ENCODE peak calls at places on chromosomes 1 and 21, in nine cellular contexts. R is substantia nigra; H is HCEC 1CT; P is AG08396; Z is stimulated activated CD8-positive, alpha-beta memory T cell treated with anti-CD3 and anti-CD28 coated beads, Interleukin-2, amount 100 ng/mL, for 48 hours; V is nephron progenitor cell; M is cardiac fibroblast; L is colonic mucosa; F is mesenteric fat pad. B is an unnamed sample.

GRCh38 chr21:26444646-26445045 is 128.4 kb downstream of the CYYR1 start:
- DNase-seq in R (no peak), H (no peak), P (no peak), Z (no peak), V (no peak), M (no peak), L (no peak), F (no peak), B (peak)

GRCh38 chr1:29698033-29698432 is 461.7 kb downstream of the PTPRU start:
- DNase-seq in R (no peak), H (no peak), P (peak), Z (no peak), V (peak), M (peak), L (peak), F (peak), B (peak)

GRCh38 chr1:15056515-15057285 is 96.8 kb upstream of the TMEM51 start:
- DNase-seq in R (no peak), H (peak), P (peak), Z (no peak), V (no peak), M (peak), L (no peak), F (no peak), B (peak)

GRCh38 chr21:32298658-32299081 is at the start of gene MRAP:
- DNase-seq in R (no peak), H (no peak), P (no peak), Z (no peak), V (no peak), M (peak), L (no peak), F (peak), B (no peak)

GRCh38 chr1:46303872-46304326 is 401 bp downstream of the UQCRH start:
- DNase-seq in R (no peak), H (no peak), P (peak), Z (no peak), V (no peak), M (no peak), L (peak), F (peak), B (no peak)

GRCh38 chr1:200894712-200895447 is at the start of gene INAVA:
- DNase-seq in R (no peak), H (no peak), P (no peak), Z (no peak), V (no peak), M (no peak), L (peak), F (no peak), B (no peak)

GRCh38 chr1:30657131-30658013 is 66.0 kb downstream of the MATN1 start:
- DNase-seq in R (no peak), H (no peak), P (no peak), Z (no peak), V (no peak), M (no peak), L (peak), F (no peak), B (no peak)

GRCh38 chr1:208684192-208684591 is 440.0 kb upstream of the PLXNA2 start:
- DNase-seq in R (no peak), H (no peak), P (no peak), Z (no peak), V (no peak), M (no peak), L (no peak), F (no peak), B (no peak)

GRCh38 chr1:116126281-116126680 is 15.1 kb downstream of the MAB21L3 start:
- DNase-seq in R (no peak), H (no peak), P (no peak), Z (no peak), V (no peak), M (no peak), L (no peak), F (no peak), B (no peak)